ENCODE peak calls at places on chromosome 10, in seven cellular contexts. F is lower lobe of right lung; U is left ventricle myocardium inferior; I is left lung; W is IMR-90; K is naive thymus-derived CD4-positive, alpha-beta T cell; T is aorta. P is an unnamed sample. For H3K4me1, the result is how much of the 10 kb centered on the place peaks cover.

GRCh38 chr10:76444034-76444800 is 1012.8 kb downstream of the LRMDA start:
- DNase-seq in F (no peak), U (peak), I (no peak), W (peak), K (no peak), T (no peak), P (no peak)

GRCh38 chr10:12357525-12358151 is 8.3 kb downstream of the CAMK1D start:
- DNase-seq in F (no peak), U (no peak), I (no peak), W (no peak), K (no peak), T (no peak), P (no peak)

GRCh38 chr10:84424731-84425165 is 96.4 kb downstream of the CCSER2 start:
- DNase-seq in F (peak), U (peak), I (no peak), W (peak), K (no peak), T (peak), P (no peak)

GRCh38 chr10:26543567-26544306 is 105.6 kb downstream of the APBB1IP start:
- DNase-seq in F (no peak), U (no peak), I (no peak), W (no peak), K (no peak), T (no peak), P (no peak)

GRCh38 chr10:133357293-133358151 is at the start of gene FUOM:
- DNase-seq in F (peak), U (peak), I (peak), W (peak), K (peak), T (peak), P (peak)

GRCh38 chr10:23694921-23695824 is 256.3 kb downstream of the OTUD1 start:
- DNase-seq in F (no peak), U (no peak), I (peak), W (no peak), K (no peak), T (no peak), P (no peak)

GRCh38 chr10:116815641-116816415 is 33.5 kb upstream of the ENO4 start:
- DNase-seq in F (no peak), U (no peak), I (no peak), W (peak), K (no peak), T (no peak), P (no peak)

GRCh38 chr10:55215699-55216098 is 414.7 kb upstream of the PCDH15 start:
- DNase-seq in F (no peak), U (no peak), I (no peak), W (no peak), K (no peak), T (no peak), P (no peak)

GRCh38 chr10:48487244-48487643 is 117.6 kb downstream of the ARHGAP22 start:
- DNase-seq in F (no peak), U (no peak), I (no peak), W (no peak), K (no peak), T (no peak), P (no peak)

GRCh38 chr10:132036153-132036886 is 29.4 kb upstream of the JAKMIP3 start:
- DNase-seq in F (no peak), U (peak), I (no peak), W (no peak), K (no peak), T (no peak), P (no peak)

GRCh38 chr10:112954974-112955735 is 5.1 kb downstream of the TCF7L2 start:
- DNase-seq in F (no peak), U (no peak), I (no peak), W (no peak), K (no peak), T (no peak), P (no peak)

GRCh38 chr10:93420091-93420490 is 62.0 kb downstream of the MYOF start:
- DNase-seq in F (no peak), U (no peak), I (no peak), W (peak), K (no peak), T (no peak), P (no peak)

GRCh38 chr10:4190876-4191275 is 405.9 kb upstream of the KLF6 start:
- DNase-seq in F (no peak), U (no peak), I (no peak), W (no peak), K (no peak), T (no peak), P (no peak)

GRCh38 chr10:95440756-95441546 is 120.2 kb downstream of the SORBS1 start:
- DNase-seq in F (no peak), U (no peak), I (no peak), W (no peak), K (no peak), T (no peak), P (no peak)

GRCh38 chr10:69335063-69335587 is 56.8 kb downstream of the HK1 start:
- DNase-seq in F (peak), U (peak), I (peak), W (no peak), K (no peak), T (peak), P (no peak)

GRCh38 chr10:125141150-125141859 is 19.1 kb downstream of the CTBP2 start:
- DNase-seq in F (no peak), U (no peak), I (no peak), W (no peak), K (no peak), T (no peak), P (no peak)
- H3K4me1 ChIP-seq in F (half or more), U (half or more), I (under half), W (under half), K (under half), T (under half), P (under half)

GRCh38 chr10:79089579-79090110 is 20.9 kb downstream of the ZMIZ1 start:
- DNase-seq in F (no peak), U (no peak), I (no peak), W (no peak), K (no peak), T (no peak), P (no peak)

GRCh38 chr10:79088176-79088575 is 19.4 kb downstream of the ZMIZ1 start:
- DNase-seq in F (peak), U (no peak), I (peak), W (no peak), K (no peak), T (no peak), P (no peak)

GRCh38 chr10:79088613-79089355 is 20.0 kb downstream of the ZMIZ1 start:
- DNase-seq in F (no peak), U (no peak), I (peak), W (no peak), K (no peak), T (no peak), P (no peak)

GRCh38 chr10:79092292-79092896 is 23.6 kb downstream of the ZMIZ1 start:
- DNase-seq in F (no peak), U (no peak), I (no peak), W (no peak), K (no peak), T (no peak), P (no peak)

GRCh38 chr10:79090134-79090803 is 21.5 kb downstream of the ZMIZ1 start:
- DNase-seq in F (no peak), U (no peak), I (peak), W (peak), K (no peak), T (no peak), P (no peak)
- H3K27ac ChIP-seq in F (peak), U (peak), I (no peak), W (peak), K (no peak), T (no peak), P (no peak)

DNA sequence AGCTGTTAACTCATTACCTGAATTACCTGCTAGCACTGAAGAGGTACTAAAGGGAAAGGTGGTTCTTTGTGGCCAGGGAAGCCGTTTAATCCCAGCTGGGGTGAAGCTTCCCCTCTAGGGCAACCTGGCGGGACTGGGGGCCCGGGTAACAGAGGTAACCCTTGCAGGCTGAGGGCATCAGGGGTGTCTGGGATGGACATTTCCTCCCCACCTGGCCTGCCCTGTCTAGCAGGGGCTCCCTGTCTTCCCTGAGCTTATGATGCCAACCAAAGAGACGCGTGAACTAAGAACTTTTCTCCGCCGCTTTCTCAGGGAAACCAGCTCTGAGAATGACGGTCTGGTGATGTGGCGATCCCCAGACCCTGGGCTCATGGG is 52.8 kb downstream of the UNC5B start:
- DNase-seq in F (no peak), U (no peak), I (peak), W (no peak), K (no peak), T (no peak), P (no peak)
- H3K4me1 ChIP-seq in F (under half), U (half or more), I (under half), W (under half), K (under half), T (under half), P (under half)

GRCh38 chr10:14540611-14541010 is 209.9 kb upstream of the FRMD4A start:
- DNase-seq in F (no peak), U (no peak), I (no peak), W (no peak), K (no peak), T (no peak), P (no peak)

GRCh38 chr10:14543904-14544210 is 213.1 kb upstream of the FRMD4A start:
- DNase-seq in F (no peak), U (no peak), I (no peak), W (no peak), K (no peak), T (no peak), P (no peak)

GRCh38 chr10:14545827-14546226 is 215.1 kb upstream of the FRMD4A start:
- DNase-seq in F (no peak), U (no peak), I (no peak), W (peak), K (no peak), T (no peak), P (no peak)

GRCh38 chr10:14541379-14541778 is 210.7 kb upstream of the FRMD4A start:
- DNase-seq in F (no peak), U (no peak), I (no peak), W (no peak), K (no peak), T (no peak), P (no peak)

DNA sequence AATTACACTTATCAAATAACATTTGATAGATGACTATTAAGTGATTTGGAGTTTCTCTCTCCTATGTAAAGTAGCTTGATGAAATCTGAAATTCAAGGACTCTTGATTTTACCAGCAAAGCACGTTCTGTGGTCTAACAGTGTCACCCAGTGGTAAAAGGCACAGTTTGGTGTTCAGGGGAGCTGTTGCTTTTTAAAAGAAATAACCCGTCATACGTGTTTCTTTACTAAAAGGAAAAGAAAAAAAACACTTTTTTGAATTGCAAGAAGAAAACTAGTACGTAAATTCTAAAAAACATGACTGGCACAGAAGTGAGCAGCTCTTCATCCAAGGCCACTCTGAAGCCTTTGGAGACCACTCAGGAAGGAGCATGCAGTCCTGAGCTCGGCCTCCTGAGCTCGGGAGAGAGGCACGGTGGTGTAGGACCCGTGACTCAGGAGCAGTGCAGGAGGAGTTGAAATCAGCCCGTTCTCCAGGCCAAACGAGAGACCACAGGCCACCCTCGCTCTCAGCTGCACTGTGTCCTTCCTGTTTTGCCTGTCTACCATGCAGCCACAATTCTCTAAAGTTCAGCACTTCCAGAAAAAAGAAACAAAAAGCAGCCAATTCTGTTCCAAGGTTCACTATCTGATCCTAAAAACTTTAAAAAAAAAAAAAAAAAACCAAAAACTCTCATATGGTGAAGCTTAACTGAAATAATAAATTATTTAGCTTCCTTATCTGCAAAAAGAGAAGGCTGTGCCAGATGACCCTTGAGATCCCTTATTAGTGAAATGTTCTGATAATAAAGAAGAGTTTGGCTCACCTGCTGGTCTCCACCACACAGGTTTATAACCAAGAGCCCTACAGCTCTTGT is 212.6 kb upstream of the FRMD4A start:
- DNase-seq in F (peak), U (no peak), I (peak), W (no peak), K (no peak), T (peak), P (peak)
- H3K27ac ChIP-seq in F (peak), U (peak), I (peak), W (peak), K (peak), T (no peak), P (peak)

DNA sequence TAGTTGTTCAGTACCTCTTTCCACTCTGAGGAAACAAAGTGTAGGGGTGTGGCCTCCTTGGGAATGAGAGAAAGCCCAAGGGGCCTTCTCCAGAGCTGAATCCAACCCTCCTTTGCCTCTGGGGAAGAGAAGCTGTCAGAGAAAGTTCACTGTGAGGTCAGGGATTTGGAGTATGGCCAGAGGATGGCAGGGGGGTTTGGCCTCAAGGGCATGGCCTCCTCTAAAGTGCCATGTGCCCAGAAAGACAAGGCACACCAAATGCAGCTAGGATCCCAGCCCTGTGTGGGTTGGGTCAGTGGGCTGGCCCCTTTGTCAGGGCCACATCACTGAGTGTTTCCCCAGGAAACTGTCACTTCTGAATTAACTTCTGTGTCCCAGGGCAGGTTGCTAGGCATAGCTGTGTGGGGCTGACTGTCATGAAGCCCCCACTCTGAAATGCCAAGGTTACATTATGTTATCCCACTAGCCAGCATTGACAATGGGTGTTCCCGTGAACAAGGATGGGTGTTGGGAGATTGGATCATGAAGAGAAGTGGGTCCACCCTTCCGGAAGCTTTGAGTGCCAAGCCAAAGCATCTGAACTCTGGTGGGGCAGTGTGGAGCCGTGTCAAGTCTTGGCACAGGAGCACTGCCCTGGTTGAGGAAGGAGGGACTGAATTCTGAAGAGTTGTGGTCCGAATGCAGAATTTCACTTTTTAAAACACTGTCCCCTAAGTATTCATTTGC is 123.3 kb downstream of the ZMIZ1 start:
- DNase-seq in F (no peak), U (no peak), I (no peak), W (no peak), K (no peak), T (no peak), P (no peak)
- H3K4me1 ChIP-seq in F (half or more), U (half or more), I (under half), W (under half), K (under half), T (under half), P (under half)

DNA sequence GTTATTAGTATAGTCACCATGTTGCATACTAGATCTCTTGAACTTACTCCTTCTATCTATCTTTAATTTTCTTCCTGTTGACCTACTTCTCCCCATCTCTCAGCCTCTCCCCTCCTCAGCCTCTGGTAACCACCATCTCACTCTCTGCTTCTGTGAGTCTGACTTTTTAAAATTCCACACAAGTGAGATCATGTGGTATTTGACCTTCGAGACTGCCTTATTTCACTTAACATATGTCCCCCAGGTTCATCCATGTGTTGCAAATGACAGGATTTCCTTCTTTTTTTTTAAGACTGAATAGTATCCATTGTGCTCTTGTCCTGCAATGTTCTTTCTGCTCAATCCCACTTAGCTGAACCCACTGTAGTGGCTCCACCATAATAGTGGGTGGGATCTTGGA is 51.4 kb upstream of the DNAJC1 start:
- DNase-seq in F (no peak), U (no peak), I (no peak), W (no peak), K (no peak), T (no peak), P (no peak)
- H3K27ac ChIP-seq in F (no peak), U (no peak), I (no peak), W (no peak), K (no peak), T (no peak), P (no peak)

DNA sequence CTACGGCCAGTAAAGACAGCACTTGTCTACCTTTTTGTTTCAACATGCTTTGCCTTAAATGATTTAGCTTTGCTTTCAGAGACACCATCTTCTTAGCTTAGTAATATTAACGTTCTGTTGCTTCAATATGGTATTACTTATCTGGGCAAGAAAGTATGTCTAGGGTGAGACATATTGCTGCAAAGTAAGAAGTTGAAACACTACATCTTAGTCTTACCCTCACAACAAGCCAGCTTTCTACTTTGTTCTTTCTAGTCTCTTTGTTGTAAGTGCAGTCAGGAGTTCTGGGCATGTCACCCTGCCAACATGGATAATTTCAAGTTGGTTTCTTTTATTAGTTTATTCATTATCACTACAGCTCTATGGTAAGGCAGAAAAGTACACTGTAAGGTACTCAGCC is 122.7 kb upstream of the DNAJB12 start:
- DNase-seq in F (no peak), U (no peak), I (no peak), W (no peak), K (no peak), T (no peak), P (no peak)
- H3K4me1 ChIP-seq in F (under half), U (under half), I (under half), W (under half), K (under half), T (under half), P (under half)

GRCh38 chr10:17861760-17862159 is 52.6 kb downstream of the MRC1 start:
- DNase-seq in F (no peak), U (no peak), I (no peak), W (no peak), K (no peak), T (no peak), P (no peak)
- H3K27ac ChIP-seq in F (no peak), U (no peak), I (no peak), W (no peak), K (no peak), T (no peak), P (no peak)

DNA sequence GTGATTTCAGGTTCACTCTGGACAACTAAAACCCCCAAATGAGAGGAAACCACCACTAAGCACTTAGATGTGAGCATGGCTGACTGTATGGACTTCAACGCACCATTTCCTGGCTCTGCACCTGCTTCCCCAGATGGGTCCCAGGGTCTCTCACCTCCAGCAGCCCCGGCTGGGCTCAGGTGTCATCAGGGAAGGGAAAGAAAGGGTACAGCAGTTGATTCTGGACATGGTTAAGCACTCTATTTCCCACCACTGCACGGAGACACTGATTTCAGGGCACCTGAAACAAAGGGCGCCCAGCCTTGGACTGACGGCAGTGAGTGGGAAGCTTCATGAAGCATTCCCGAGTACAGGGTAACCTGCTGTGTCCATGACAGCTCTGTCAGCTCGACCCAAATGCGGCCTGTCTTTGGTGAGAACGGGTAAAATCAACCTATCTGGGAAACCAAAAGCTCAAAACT is 19.0 kb downstream of the FAM53B start:
- DNase-seq in F (no peak), U (no peak), I (no peak), W (no peak), K (no peak), T (no peak), P (no peak)
- H3K4me1 ChIP-seq in F (half or more), U (half or more), I (under half), W (under half), K (half or more), T (under half), P (half or more)

GRCh38 chr10:118628397-118628796 is 32.9 kb upstream of the PRLHR start:
- DNase-seq in F (no peak), U (no peak), I (no peak), W (no peak), K (no peak), T (no peak), P (no peak)

GRCh38 chr10:118624747-118625146 is 29.3 kb upstream of the PRLHR start:
- DNase-seq in F (no peak), U (no peak), I (no peak), W (no peak), K (no peak), T (no peak), P (no peak)

GRCh38 chr10:118626953-118627352 is 31.5 kb upstream of the PRLHR start:
- DNase-seq in F (no peak), U (no peak), I (no peak), W (no peak), K (no peak), T (no peak), P (no peak)

GRCh38 chr10:118629211-118629610 is 33.8 kb upstream of the PRLHR start:
- DNase-seq in F (no peak), U (no peak), I (no peak), W (no peak), K (no peak), T (no peak), P (no peak)

GRCh38 chr10:118625504-118625903 is 30.1 kb upstream of the PRLHR start:
- DNase-seq in F (no peak), U (no peak), I (no peak), W (no peak), K (no peak), T (no peak), P (no peak)
- H3K27ac ChIP-seq in F (no peak), U (no peak), I (no peak), W (no peak), K (no peak), T (no peak), P (no peak)